ENCODE peak calls at places on chromosomes 4 and X, in eight cellular contexts. One of them, this sample, is unnamed.

GRCh38 chr4:32455231-32455630 is 1735.1 kb downstream of the PCDH7 start:
- DNase-seq in left lung: no peak
- DNase-seq in GM13977: no peak
- DNase-seq in fibroblast of mammary gland: no peak
- DNase-seq in cardiac fibroblast: no peak
- DNase-seq in GM12878: no peak
- DNase-seq in HFF-Myc: no peak
- DNase-seq in ovary: no peak
- DNase-seq in this sample: no peak

GRCh38 chr4:7295917-7296660 is 103.8 kb downstream of the SORCS2 start:
- DNase-seq in left lung: no peak
- DNase-seq in GM13977: peak; percentile 76
- DNase-seq in fibroblast of mammary gland: peak; percentile 37
- DNase-seq in cardiac fibroblast: peak; percentile 31
- DNase-seq in GM12878: no peak
- DNase-seq in HFF-Myc: no peak
- DNase-seq in ovary: peak; percentile 63
- DNase-seq in this sample: no peak

GRCh38 chrX:150547511-150548115 is 20.8 kb upstream of the MTM1 start:
- DNase-seq in left lung: peak; percentile 78
- DNase-seq in GM13977: peak; percentile 53
- DNase-seq in fibroblast of mammary gland: peak; percentile 43
- DNase-seq in cardiac fibroblast: peak; percentile 34
- DNase-seq in GM12878: no peak
- DNase-seq in HFF-Myc: no peak
- DNase-seq in ovary: peak; percentile 79
- DNase-seq in this sample: peak; percentile 46

GRCh38 chrX:108090474-108091265 is 672 bp downstream of the PSMD10 start:
- DNase-seq in left lung: no peak
- DNase-seq in GM13977: no peak
- DNase-seq in fibroblast of mammary gland: peak; percentile 51
- DNase-seq in cardiac fibroblast: peak; percentile 54
- DNase-seq in GM12878: no peak
- DNase-seq in HFF-Myc: no peak
- DNase-seq in ovary: no peak
- DNase-seq in this sample: no peak

GRCh38 chrX:101462892-101463291 is 22.4 kb upstream of the ARMCX4 start:
- DNase-seq in left lung: no peak
- DNase-seq in GM13977: peak; percentile 35
- DNase-seq in fibroblast of mammary gland: peak; percentile 39
- DNase-seq in cardiac fibroblast: peak; percentile 38
- DNase-seq in GM12878: no peak
- DNase-seq in HFF-Myc: no peak
- DNase-seq in ovary: no peak
- DNase-seq in this sample: no peak

GRCh38 chr4:65510976-65511375 is 159.3 kb downstream of the EPHA5 start:
- DNase-seq in left lung: no peak
- DNase-seq in GM13977: no peak
- DNase-seq in fibroblast of mammary gland: peak; percentile 55
- DNase-seq in cardiac fibroblast: peak; percentile 79
- DNase-seq in GM12878: no peak
- DNase-seq in HFF-Myc: no peak
- DNase-seq in ovary: no peak
- DNase-seq in this sample: no peak

GRCh38 chrX:155094468-155095061 is 23.3 kb downstream of the BRCC3 start:
- DNase-seq in left lung: no peak
- DNase-seq in GM13977: no peak
- DNase-seq in fibroblast of mammary gland: peak; percentile 45
- DNase-seq in cardiac fibroblast: peak; percentile 39
- DNase-seq in GM12878: no peak
- DNase-seq in HFF-Myc: no peak
- DNase-seq in ovary: no peak
- DNase-seq in this sample: no peak

GRCh38 chrX:13180807-13181206 is 136.4 kb upstream of the FAM9C start:
- DNase-seq in left lung: no peak
- DNase-seq in GM13977: no peak
- DNase-seq in fibroblast of mammary gland: peak; percentile 85
- DNase-seq in cardiac fibroblast: peak; percentile 70
- DNase-seq in GM12878: no peak
- DNase-seq in HFF-Myc: no peak
- DNase-seq in ovary: no peak
- DNase-seq in this sample: no peak

GRCh38 chr4:15682790-15683495 is 1.3 kb downstream of the FAM200B start:
- DNase-seq in left lung: no peak
- DNase-seq in GM13977: no peak
- DNase-seq in fibroblast of mammary gland: no peak
- DNase-seq in cardiac fibroblast: peak; percentile 59
- DNase-seq in GM12878: no peak
- DNase-seq in HFF-Myc: no peak
- DNase-seq in ovary: no peak
- DNase-seq in this sample: no peak

GRCh38 chr4:53800741-53801140 is 209.5 kb upstream of the LNX1 start:
- DNase-seq in left lung: no peak
- DNase-seq in GM13977: no peak
- DNase-seq in fibroblast of mammary gland: no peak
- DNase-seq in cardiac fibroblast: no peak
- DNase-seq in GM12878: no peak
- DNase-seq in HFF-Myc: no peak
- DNase-seq in ovary: no peak
- DNase-seq in this sample: no peak

GRCh38 chrX:134604701-134605271 is 53.5 kb downstream of the PLAC1 start:
- DNase-seq in left lung: peak; percentile 52
- DNase-seq in GM13977: no peak
- DNase-seq in fibroblast of mammary gland: peak; percentile 53
- DNase-seq in cardiac fibroblast: peak; percentile 39
- DNase-seq in GM12878: no peak
- DNase-seq in HFF-Myc: no peak
- DNase-seq in ovary: no peak
- DNase-seq in this sample: no peak

GRCh38 chr4:114178392-114178791 is 198.9 kb upstream of the ARSJ start:
- DNase-seq in left lung: no peak
- DNase-seq in GM13977: no peak
- DNase-seq in fibroblast of mammary gland: no peak
- DNase-seq in cardiac fibroblast: no peak
- DNase-seq in GM12878: no peak
- DNase-seq in HFF-Myc: no peak
- DNase-seq in ovary: no peak
- DNase-seq in this sample: no peak

GRCh38 chr4:114184901-114185300 is 205.5 kb upstream of the ARSJ start:
- DNase-seq in left lung: no peak
- DNase-seq in GM13977: no peak
- DNase-seq in fibroblast of mammary gland: no peak
- DNase-seq in cardiac fibroblast: no peak
- DNase-seq in GM12878: no peak
- DNase-seq in HFF-Myc: no peak
- DNase-seq in ovary: no peak
- DNase-seq in this sample: no peak

DNA sequence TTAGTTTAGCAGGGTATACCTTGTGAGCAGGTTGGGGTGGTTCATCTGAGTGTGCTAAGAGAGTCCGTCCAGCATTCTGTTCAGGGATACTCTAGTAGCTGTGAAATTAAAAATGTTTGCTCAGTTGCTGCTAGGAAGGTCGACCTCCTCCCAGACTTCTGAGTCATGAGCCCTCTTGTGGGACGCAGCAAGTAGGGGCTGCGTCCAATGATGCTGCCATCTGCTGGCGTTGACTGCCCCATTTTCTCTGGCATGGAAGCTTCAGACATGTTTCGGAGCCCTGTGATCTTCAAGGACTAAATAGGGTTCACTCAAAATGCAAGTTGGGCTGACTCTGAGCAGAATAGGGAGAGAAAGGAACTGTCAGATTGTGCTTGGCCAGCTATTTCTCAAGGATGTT is 201.0 kb upstream of the ARSJ start:
- DNase-seq in left lung: peak; percentile 48
- DNase-seq in GM13977: no peak
- DNase-seq in fibroblast of mammary gland: peak; percentile 90
- DNase-seq in cardiac fibroblast: peak; percentile 68
- DNase-seq in GM12878: no peak
- DNase-seq in HFF-Myc: peak; percentile 59
- DNase-seq in ovary: peak; percentile 33
- DNase-seq in this sample: no peak
- TF ChIP-seq CTCF in left lung: peak; percentile 15
- TF ChIP-seq CTCF in GM13977: peak; percentile 39
- TF ChIP-seq CTCF in fibroblast of mammary gland: peak; percentile 87
- TF ChIP-seq CTCF in cardiac fibroblast: peak; percentile 56
- TF ChIP-seq CTCF in GM12878: peak; percentile 51
- TF ChIP-seq CTCF in HFF-Myc: peak; percentile 73
- TF ChIP-seq CTCF in ovary: no peak
- TF ChIP-seq CTCF in this sample: no peak

DNA sequence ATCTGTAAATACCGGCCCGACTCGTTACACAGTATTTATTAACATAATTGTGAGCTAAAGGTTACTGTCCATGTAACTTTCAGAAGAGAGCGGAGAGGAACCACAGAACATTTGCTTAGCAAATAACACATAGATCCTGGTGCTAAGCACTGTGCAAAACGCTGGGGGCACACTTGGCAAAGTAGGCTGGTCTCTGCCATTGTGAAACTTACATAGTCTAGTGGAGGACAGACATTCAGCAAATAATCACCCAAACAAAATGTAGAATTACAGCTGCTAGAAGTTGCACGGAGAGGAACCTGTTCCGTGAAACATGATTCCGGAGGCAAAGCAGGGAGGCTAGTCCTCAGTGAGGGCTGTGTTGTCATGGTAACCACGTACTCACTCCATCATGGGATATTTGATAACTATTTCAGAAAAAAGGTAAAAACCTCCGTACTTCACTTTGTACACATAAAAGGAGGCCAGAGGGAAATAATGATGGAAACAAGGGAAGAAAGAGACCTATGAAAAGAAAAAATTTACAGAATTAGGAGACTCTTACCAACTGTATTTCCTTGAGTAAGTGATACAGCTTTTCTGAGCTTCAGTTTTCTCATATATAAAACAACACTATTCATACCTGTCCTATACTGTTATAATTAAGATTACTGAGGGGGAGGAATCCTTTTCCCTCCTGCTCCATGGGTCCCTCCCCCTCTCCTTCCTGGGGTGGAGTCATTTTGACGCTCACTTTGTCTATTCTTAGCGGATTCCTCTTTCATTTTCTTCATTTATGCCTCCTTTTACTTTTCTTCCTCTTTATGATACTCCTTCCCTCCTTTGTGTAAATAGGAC is 760 bp upstream of the RASGEF1B start:
- DNase-seq in left lung: no peak
- DNase-seq in GM13977: peak; percentile 63
- DNase-seq in fibroblast of mammary gland: peak; percentile 32
- DNase-seq in cardiac fibroblast: peak; percentile 37
- DNase-seq in GM12878: peak; percentile 24
- DNase-seq in HFF-Myc: no peak
- DNase-seq in ovary: peak; percentile 45
- DNase-seq in this sample: no peak
- TF ChIP-seq CTCF in left lung: no peak
- TF ChIP-seq CTCF in GM13977: peak; percentile 20
- TF ChIP-seq CTCF in fibroblast of mammary gland: peak; percentile 18
- TF ChIP-seq CTCF in cardiac fibroblast: peak; percentile 2
- TF ChIP-seq CTCF in GM12878: peak; percentile 39
- TF ChIP-seq CTCF in HFF-Myc: peak; percentile 16
- TF ChIP-seq CTCF in ovary: no peak
- TF ChIP-seq CTCF in this sample: no peak

GRCh38 chr4:169927280-169927679 is 98.9 kb downstream of the MFAP3L start:
- DNase-seq in left lung: no peak
- DNase-seq in GM13977: no peak
- DNase-seq in fibroblast of mammary gland: no peak
- DNase-seq in cardiac fibroblast: no peak
- DNase-seq in GM12878: no peak
- DNase-seq in HFF-Myc: no peak
- DNase-seq in ovary: no peak
- DNase-seq in this sample: no peak

GRCh38 chr4:169933531-169933930 is 92.7 kb downstream of the MFAP3L start:
- DNase-seq in left lung: no peak
- DNase-seq in GM13977: no peak
- DNase-seq in fibroblast of mammary gland: no peak
- DNase-seq in cardiac fibroblast: no peak
- DNase-seq in GM12878: no peak
- DNase-seq in HFF-Myc: no peak
- DNase-seq in ovary: no peak
- DNase-seq in this sample: no peak

GRCh38 chr4:169934794-169935400 is 91.3 kb downstream of the MFAP3L start:
- DNase-seq in left lung: no peak
- DNase-seq in GM13977: no peak
- DNase-seq in fibroblast of mammary gland: no peak
- DNase-seq in cardiac fibroblast: no peak
- DNase-seq in GM12878: no peak
- DNase-seq in HFF-Myc: no peak
- DNase-seq in ovary: no peak
- DNase-seq in this sample: no peak

DNA sequence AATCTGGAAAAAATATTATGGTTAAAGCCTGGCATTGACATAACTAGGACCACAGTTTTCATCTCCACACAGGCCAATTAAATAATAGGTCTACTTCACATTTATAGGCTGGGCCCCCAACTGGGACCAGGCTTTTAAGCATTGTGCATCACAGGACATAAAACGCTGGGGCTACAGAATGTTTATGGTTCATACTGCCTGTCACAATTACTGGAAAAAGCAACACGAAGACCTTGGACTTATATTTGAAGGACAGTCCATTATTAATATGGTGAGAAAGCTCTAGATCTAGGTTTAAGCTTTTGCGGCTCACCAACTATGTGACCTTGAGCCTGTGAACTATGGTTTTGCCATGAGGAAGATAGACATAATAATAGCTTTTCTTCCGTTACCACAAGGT is 94.2 kb downstream of the MFAP3L start:
- DNase-seq in left lung: no peak
- DNase-seq in GM13977: no peak
- DNase-seq in fibroblast of mammary gland: no peak
- DNase-seq in cardiac fibroblast: no peak
- DNase-seq in GM12878: no peak
- DNase-seq in HFF-Myc: no peak
- DNase-seq in ovary: no peak
- DNase-seq in this sample: no peak
- TF ChIP-seq CTCF in left lung: no peak
- TF ChIP-seq CTCF in GM13977: no peak
- TF ChIP-seq CTCF in fibroblast of mammary gland: no peak
- TF ChIP-seq CTCF in cardiac fibroblast: no peak
- TF ChIP-seq CTCF in GM12878: no peak
- TF ChIP-seq CTCF in HFF-Myc: no peak
- TF ChIP-seq CTCF in ovary: no peak
- TF ChIP-seq CTCF in this sample: no peak

DNA sequence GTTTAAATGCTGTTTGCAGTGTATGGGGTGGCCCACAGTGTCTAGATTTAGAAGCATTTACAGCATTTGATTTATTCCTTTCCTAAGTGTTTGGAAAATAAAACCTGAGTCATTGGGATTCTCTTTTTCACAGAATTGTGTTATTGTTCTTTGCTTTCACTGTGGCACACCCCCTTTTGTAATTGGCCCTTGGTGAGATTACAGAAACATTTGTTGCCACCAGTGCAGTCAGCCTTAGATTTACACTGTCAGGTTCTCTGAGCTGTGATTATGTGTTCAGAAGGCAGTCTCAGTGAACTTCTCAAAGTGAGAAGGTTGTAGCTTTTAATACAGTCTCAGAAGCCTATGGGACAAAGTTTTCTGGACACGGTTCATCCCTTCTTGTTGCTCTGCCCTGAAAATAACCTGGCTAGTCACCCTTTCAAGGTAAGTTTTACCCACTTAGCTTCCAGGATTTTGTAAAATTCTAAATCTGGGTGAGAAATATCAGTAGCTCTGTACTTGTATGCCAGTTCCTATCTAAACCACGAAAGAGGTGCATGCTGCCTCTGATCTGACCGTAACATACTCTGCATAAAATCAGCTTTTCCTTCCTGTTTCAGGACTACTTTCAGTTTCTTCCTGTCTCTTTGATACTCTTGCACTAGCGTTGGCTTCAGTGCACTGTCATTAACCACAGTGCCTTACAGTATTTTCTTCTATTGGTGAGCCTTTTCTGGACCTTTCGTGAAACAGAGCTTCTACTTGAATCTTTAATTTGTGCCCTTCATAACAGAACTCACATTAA is 12.6 kb downstream of the RUFY3 start:
- DNase-seq in left lung: no peak
- DNase-seq in GM13977: peak; percentile 64
- DNase-seq in fibroblast of mammary gland: peak; percentile 55
- DNase-seq in cardiac fibroblast: peak; percentile 62
- DNase-seq in GM12878: peak; percentile 74
- DNase-seq in HFF-Myc: no peak
- DNase-seq in ovary: no peak
- DNase-seq in this sample: no peak
- TF ChIP-seq CTCF in left lung: no peak
- TF ChIP-seq CTCF in GM13977: no peak
- TF ChIP-seq CTCF in fibroblast of mammary gland: no peak
- TF ChIP-seq CTCF in cardiac fibroblast: no peak
- TF ChIP-seq CTCF in GM12878: no peak
- TF ChIP-seq CTCF in HFF-Myc: no peak
- TF ChIP-seq CTCF in ovary: no peak
- TF ChIP-seq CTCF in this sample: no peak

This sample was measured in mesothelial cell of epicardium.